ENCODE peak calls at places on chromosomes 16 and 17, in eight cellular contexts. U is adrenal gland, L is cardiac muscle cell, C is upper lobe of right lung, K is osteoblast, I is uterus, G is PC-3, J is astrocyte of the spinal cord. H is an unnamed sample.
A peak's percentile ranks its signal among the peaks of the same experiment; 100 is the strongest.

GRCh38 chr17:32486091-32486700 is 597 bp upstream of the CDK5R1 start:
- DNase-seq in U (peak; percentile 87), L (peak; percentile 81), C (peak; percentile 85), K (peak; percentile 98), I (peak; percentile 43), G (peak; percentile 73), J (peak; percentile 60), H (no peak)

GRCh38 chr17:64085650-64086005 is 44.3 kb downstream of the ERN1 start:
- DNase-seq in U (no peak), L (no peak), C (no peak), K (no peak), I (no peak), G (no peak), J (no peak), H (no peak)

GRCh38 chr17:9436629-9437028 is 139.0 kb downstream of the STX8 start:
- DNase-seq in U (no peak), L (no peak), C (no peak), K (no peak), I (no peak), G (no peak), J (no peak), H (no peak)

GRCh38 chr16:78503501-78504110 is 404.2 kb downstream of the WWOX start:
- DNase-seq in U (peak; percentile 50), L (peak; percentile 82), C (no peak), K (no peak), I (peak; percentile 89), G (peak; percentile 35), J (peak; percentile 49), H (peak; percentile 7)

GRCh38 chr17:43702636-43703035 is 40.9 kb upstream of the MEOX1 start:
- DNase-seq in U (no peak), L (no peak), C (no peak), K (no peak), I (no peak), G (no peak), J (no peak), H (no peak)

GRCh38 chr17:28524476-28525415 is 18.6 kb downstream of the FOXN1 start:
- DNase-seq in U (no peak), L (peak; percentile 71), C (peak; percentile 80), K (peak; percentile 98), I (no peak), G (peak; percentile 79), J (peak; percentile 52), H (no peak)

GRCh38 chr17:79395046-79395445 is 215.8 kb downstream of the RBFOX3 start:
- DNase-seq in U (no peak), L (no peak), C (no peak), K (no peak), I (no peak), G (no peak), J (no peak), H (no peak)

GRCh38 chr17:68318103-68318991 is 27.1 kb downstream of the ARSG start:
- DNase-seq in U (peak; percentile 85), L (peak; percentile 55), C (no peak), K (peak; percentile 85), I (no peak), G (peak; percentile 96), J (peak; percentile 37), H (no peak)

GRCh38 chr17:31568140-31568938 is 176.9 kb downstream of the RAB11FIP4 start:
- DNase-seq in U (no peak), L (peak; percentile 70), C (peak; percentile 75), K (no peak), I (peak; percentile 55), G (no peak), J (no peak), H (no peak)

GRCh38 chr17:78355045-78355641 is 4.7 kb downstream of the SOCS3 start:
- DNase-seq in U (no peak), L (no peak), C (no peak), K (peak; percentile 37), I (no peak), G (no peak), J (peak; percentile 35), H (no peak)

GRCh38 chr17:28897769-28898259 is 281 bp upstream of the FLOT2 start:
- DNase-seq in U (peak; percentile 36), L (no peak), C (no peak), K (peak; percentile 91), I (no peak), G (no peak), J (no peak), H (no peak)

GRCh38 chr16:29743827-29744531 is 1.8 kb downstream of the C16orf54 start:
- DNase-seq in U (no peak), L (no peak), C (no peak), K (no peak), I (no peak), G (no peak), J (no peak), H (no peak)

GRCh38 chr17:1915889-1916288 is 86.1 kb downstream of the RPA1 start:
- DNase-seq in U (no peak), L (no peak), C (no peak), K (peak; percentile 30), I (no peak), G (no peak), J (no peak), H (no peak)

GRCh38 chr17:58328195-58329034 is at the start of gene TSPOAP1:
- DNase-seq in U (no peak), L (no peak), C (peak; percentile 70), K (peak; percentile 85), I (no peak), G (no peak), J (no peak), H (peak; percentile 91)

GRCh38 chr16:88903267-88903666 is 36.8 kb upstream of the PABPN1L start:
- DNase-seq in U (no peak), L (no peak), C (no peak), K (no peak), I (no peak), G (no peak), J (no peak), H (no peak)

GRCh38 chr16:88900653-88901052 is 34.2 kb upstream of the PABPN1L start:
- DNase-seq in U (no peak), L (no peak), C (peak; percentile 76), K (no peak), I (no peak), G (no peak), J (no peak), H (no peak)

GRCh38 chr16:88899901-88900648 is 33.6 kb upstream of the PABPN1L start:
- DNase-seq in U (no peak), L (no peak), C (no peak), K (no peak), I (no peak), G (no peak), J (no peak), H (no peak)

GRCh38 chr16:88902744-88903143 is 36.3 kb upstream of the PABPN1L start:
- DNase-seq in U (no peak), L (no peak), C (no peak), K (no peak), I (no peak), G (no peak), J (no peak), H (no peak)

DNA sequence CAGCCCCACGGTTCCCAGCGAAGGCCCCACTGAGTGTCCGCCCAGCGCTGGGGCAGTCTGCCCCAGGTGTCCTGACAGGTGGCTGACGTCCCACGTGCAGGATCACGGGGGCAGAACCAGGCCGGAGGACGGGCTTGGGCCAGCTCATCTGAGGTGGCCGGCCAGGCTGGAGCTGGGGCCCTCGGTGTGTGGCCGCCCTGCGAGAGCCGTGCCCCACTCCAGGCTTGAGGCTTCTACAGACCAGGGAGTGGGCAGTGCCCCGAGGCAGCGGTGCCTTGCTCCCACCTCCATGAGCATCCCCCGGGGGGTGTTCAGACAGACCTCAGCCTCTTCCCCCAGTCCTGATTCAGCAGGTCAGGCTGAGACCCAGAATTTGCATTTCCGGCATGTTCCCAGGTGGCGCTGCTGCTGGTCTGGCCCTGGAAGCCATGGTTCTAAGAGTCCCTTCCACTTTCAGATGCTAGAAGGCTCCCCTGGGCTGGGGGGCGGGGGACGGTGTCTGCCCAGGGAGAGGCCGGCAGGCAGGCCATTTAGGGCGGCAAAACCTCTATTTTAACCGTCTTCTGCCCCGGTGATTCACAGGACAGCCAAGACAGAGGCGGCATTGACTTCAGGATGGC is 35.4 kb upstream of the PABPN1L start:
- DNase-seq in U (no peak), L (no peak), C (no peak), K (no peak), I (no peak), G (no peak), J (no peak), H (no peak)
- TF ChIP-seq CTCF in U (no peak), L (no peak), C (no peak), K (no peak), I (no peak), G (no peak), J (no peak), H (no peak)

GRCh38 chr16:31920373-31920772 is 46.8 kb downstream of the ZNF267 start:
- DNase-seq in U (no peak), L (no peak), C (no peak), K (no peak), I (no peak), G (no peak), J (no peak), H (no peak)

GRCh38 chr16:31913668-31914067 is 40.1 kb downstream of the ZNF267 start:
- DNase-seq in U (no peak), L (no peak), C (no peak), K (no peak), I (no peak), G (no peak), J (no peak), H (no peak)

GRCh38 chr16:31916056-31916488 is 42.5 kb downstream of the ZNF267 start:
- DNase-seq in U (no peak), L (no peak), C (no peak), K (peak; percentile 13), I (no peak), G (no peak), J (peak; percentile 12), H (no peak)
- H3K4me3 ChIP-seq in U (peak overlapping the region; percentile 38), L (no peak overlapping the region), C (no peak overlapping the region), K (no peak overlapping the region), I (no peak overlapping the region), G (peak overlapping the region; percentile 9), J (no peak overlapping the region), H (no peak overlapping the region)

GRCh38 chr17:36602924-36603384 is 1.6 kb downstream of the MRM1 start:
- DNase-seq in U (peak; percentile 69), L (peak; percentile 76), C (peak; percentile 66), K (peak; percentile 91), I (peak; percentile 65), G (peak; percentile 72), J (peak; percentile 74), H (peak; percentile 49)

GRCh38 chr17:36600477-36600876 is 906 bp upstream of the MRM1 start:
- DNase-seq in U (no peak), L (no peak), C (peak; percentile 54), K (no peak), I (no peak), G (no peak), J (no peak), H (no peak)

GRCh38 chr17:36600936-36601302 is 464 bp upstream of the MRM1 start:
- DNase-seq in U (no peak), L (no peak), C (no peak), K (no peak), I (no peak), G (no peak), J (no peak), H (no peak)

GRCh38 chr17:36602030-36602737 is 801 bp downstream of the MRM1 start:
- DNase-seq in U (no peak), L (peak; percentile 18), C (peak; percentile 65), K (no peak), I (peak; percentile 24), G (peak; percentile 3), J (no peak), H (no peak)

GRCh38 chr17:36601303-36602029 is at the start of gene MRM1:
- DNase-seq in U (peak; percentile 94), L (peak; percentile 92), C (peak; percentile 97), K (peak; percentile 99), I (peak; percentile 90), G (peak; percentile 87), J (peak; percentile 91), H (peak; percentile 81)
- TF ChIP-seq CTCF in U (peak; percentile 8), L (peak; percentile 24), C (no peak), K (no peak), I (peak; percentile 50), G (no peak), J (peak; percentile 25), H (peak; percentile 5)

GRCh38 chr17:56373981-56374380 is 219.5 kb upstream of the NOG start:
- DNase-seq in U (no peak), L (no peak), C (no peak), K (peak; percentile 70), I (no peak), G (no peak), J (no peak), H (no peak)
- H3K4me3 ChIP-seq in U (no peak overlapping the region), L (no peak overlapping the region), C (no peak overlapping the region), K (no peak overlapping the region), I (no peak overlapping the region), G (no peak overlapping the region), J (no peak overlapping the region), H (no peak overlapping the region)